ENCODE peak calls at places on chromosomes 13 and 19, in eight cellular contexts. W, A, I, P, C, U, V and L are unnamed samples.

GRCh38 chr13:77048592-77048991 is 21.6 kb upstream of the FBXL3 start:
- DNase-seq in W (no peak), A (no peak), I (no peak), P (no peak), C (no peak), U (no peak), V (peak), L (no peak)

GRCh38 chr19:19774354-19775033 is 41.6 kb upstream of the ZNF14 start:
- DNase-seq in W (no peak), A (no peak), I (no peak), P (no peak), C (no peak), U (no peak), V (no peak), L (no peak)

GRCh38 chr19:27851543-27852060 is 1361.3 kb downstream of the UQCRFS1 start:
- DNase-seq in W (no peak), A (no peak), I (no peak), P (no peak), C (no peak), U (no peak), V (no peak), L (no peak)

GRCh38 chr19:35742121-35742724 is at the start of gene IGFLR1:
- DNase-seq in W (no peak), A (no peak), I (no peak), P (peak), C (no peak), U (peak), V (peak), L (peak)

GRCh38 chr19:17327654-17328516 is 6.8 kb downstream of the ANO8 start:
- DNase-seq in W (peak), A (no peak), I (no peak), P (no peak), C (peak), U (no peak), V (no peak), L (no peak)

GRCh38 chr13:46354143-46355087 is 32.6 kb downstream of the RUBCNL start:
- DNase-seq in W (peak), A (no peak), I (peak), P (no peak), C (no peak), U (no peak), V (peak), L (peak)

GRCh38 chr19:10420444-10421239 is at the start of gene PDE4A:
- DNase-seq in W (no peak), A (no peak), I (peak), P (no peak), C (no peak), U (no peak), V (peak), L (peak)

GRCh38 chr19:42270346-42271044 is 1.4 kb downstream of the CIC start:
- DNase-seq in W (peak), A (peak), I (peak), P (peak), C (peak), U (no peak), V (peak), L (peak)

GRCh38 chr19:46303702-46304397 is 7.0 kb downstream of the HIF3A start:
- DNase-seq in W (peak), A (no peak), I (no peak), P (no peak), C (peak), U (no peak), V (no peak), L (no peak)

GRCh38 chr19:2278504-2279158 is 3.3 kb downstream of the PEAK3 start:
- DNase-seq in W (no peak), A (no peak), I (no peak), P (no peak), C (no peak), U (no peak), V (no peak), L (no peak)

GRCh38 chr13:41019027-41019487 is at the start of gene ELF1:
- DNase-seq in W (peak), A (no peak), I (peak), P (no peak), C (peak), U (peak), V (peak), L (peak)

GRCh38 chr19:48398329-48399235 is 5.1 kb downstream of the GRIN2D start:
- DNase-seq in W (peak), A (peak), I (peak), P (peak), C (peak), U (peak), V (peak), L (peak)

GRCh38 chr19:45166723-45167252 is 6.0 kb upstream of the NKPD1 start:
- DNase-seq in W (no peak), A (no peak), I (no peak), P (no peak), C (no peak), U (no peak), V (no peak), L (no peak)

GRCh38 chr13:95833126-95833525 is 156.2 kb downstream of the DNAJC3 start:
- DNase-seq in W (peak), A (no peak), I (no peak), P (no peak), C (no peak), U (no peak), V (no peak), L (no peak)

GRCh38 chr19:42634409-42635232 is 39.9 kb upstream of the CEACAM8 start:
- DNase-seq in W (peak), A (peak), I (peak), P (no peak), C (no peak), U (peak), V (peak), L (peak)

GRCh38 chr19:13834308-13834790 is 39.1 kb downstream of the ZSWIM4 start:
- DNase-seq in W (peak), A (no peak), I (peak), P (no peak), C (no peak), U (no peak), V (no peak), L (no peak)

GRCh38 chr19:54851353-54851752 is 1.1 kb downstream of the KIR3DL2 start:
- DNase-seq in W (no peak), A (no peak), I (no peak), P (no peak), C (no peak), U (no peak), V (peak), L (no peak)

GRCh38 chr19:58352760-58353671 is at the start of gene A1BG:
- DNase-seq in W (no peak), A (no peak), I (no peak), P (no peak), C (no peak), U (no peak), V (no peak), L (no peak)

GRCh38 chr19:49691243-49692101 is 556 bp downstream of the CPT1C start:
- DNase-seq in W (peak), A (peak), I (no peak), P (peak), C (peak), U (no peak), V (no peak), L (no peak)

GRCh38 chr13:38348890-38349289 is 761 bp upstream of the UFM1 start:
- DNase-seq in W (peak), A (peak), I (no peak), P (no peak), C (no peak), U (no peak), V (no peak), L (peak)

GRCh38 chr19:1651548-1652394 is 644 bp downstream of the TCF3 start:
- DNase-seq in W (no peak), A (peak), I (no peak), P (no peak), C (peak), U (no peak), V (no peak), L (peak)

GRCh38 chr19:2113436-2114211 is 16.9 kb downstream of the IZUMO4 start:
- DNase-seq in W (peak), A (no peak), I (no peak), P (no peak), C (no peak), U (no peak), V (no peak), L (no peak)

GRCh38 chr13:30816733-30817132 is 81.4 kb downstream of the ALOX5AP start:
- DNase-seq in W (no peak), A (no peak), I (no peak), P (no peak), C (no peak), U (no peak), V (peak), L (no peak)